ENCODE peak calls at places on chromosomes 4 and X, in six cellular contexts. Z is RCC 7860, B is germinal center, I is EL, F is Ammon's horn, T is NCI-H2029 treated with DMSO at 0.1 percent for 48 hours. O is an unnamed sample.

GRCh38 chr4:92270908-92271307 is 32.9 kb upstream of the GRID2 start:
- DNase-seq in F (no peak), Z (no peak), B (no peak), T (no peak), I (peak; percentile 0), O (no peak)

GRCh38 chr4:189092596-189092995 is 848.1 kb upstream of the FRG1 start:
- DNase-seq in T (no peak), F (no peak), B (no peak), I (peak; percentile 45), Z (no peak), O (no peak)

GRCh38 chrX:9033179-9033578 is 748 bp downstream of the FAM9B start:
- DNase-seq in T (no peak), B (no peak), Z (no peak), I (no peak), F (no peak), O (no peak)

GRCh38 chrX:103913356-103914020 is 48.9 kb upstream of the TMSB15B start:
- DNase-seq in I (peak; percentile 38), B (no peak), F (no peak), T (no peak), Z (peak; percentile 52), O (no peak)

GRCh38 chr4:87911252-87911774 is 64.2 kb upstream of the SPP1 start:
- DNase-seq in I (no peak), T (no peak), Z (no peak), F (peak; percentile 23), B (no peak), O (no peak)

GRCh38 chr4:142473218-142473959 is 372.7 kb downstream of the INPP4B start:
- DNase-seq in I (no peak), B (no peak), F (no peak), Z (no peak), T (peak; percentile 14), O (no peak)

GRCh38 chr4:85210353-85210752 is 243.9 kb upstream of the WDFY3 start:
- DNase-seq in B (no peak), T (no peak), I (peak; percentile 68), F (no peak), Z (no peak), O (no peak)

GRCh38 chr4:164304861-164305260 is 449.1 kb upstream of the SMIM31 start:
- DNase-seq in I (no peak), F (no peak), T (no peak), Z (no peak), B (no peak), O (no peak)

GRCh38 chr4:1469596-1470392 is 63.6 kb upstream of the NKX1-1 start:
- DNase-seq in I (no peak), B (no peak), T (no peak), Z (no peak), F (no peak), O (no peak)

GRCh38 chrX:69503228-69503834 is 795 bp upstream of the NALF2 start:
- DNase-seq in T (peak; percentile 22), F (peak; percentile 64), B (no peak), Z (no peak), I (no peak), O (peak; percentile 61)

GRCh38 chrX:7852166-7852565 is 9.2 kb downstream of the VCX start:
- DNase-seq in I (no peak), F (no peak), T (no peak), Z (no peak), B (no peak), O (no peak)

GRCh38 chr4:151537726-151538125 is 128.8 kb downstream of the FHIP1A start:
- DNase-seq in B (no peak), F (peak; percentile 49), Z (no peak), I (peak; percentile 13), T (no peak), O (peak; percentile 49)

GRCh38 chrX:155216940-155217450 is 735 bp downstream of the VBP1 start:
- DNase-seq in I (no peak), Z (peak; percentile 9), F (peak; percentile 13), T (no peak), B (peak; percentile 1), O (peak; percentile 2)

GRCh38 chrX:40864972-40865371 is 129.6 kb upstream of the MED14 start:
- DNase-seq in I (peak; percentile 57), T (no peak), B (no peak), F (no peak), Z (no peak), O (no peak)